ENCODE peak calls at places on chromosome 2, in four cellular contexts. W is K562, D is A549, Y is GM12878. P is an unnamed sample.

GRCh38 chr2:170314744-170315447 is 136.9 kb downstream of the MYO3B start:
- DNase-seq in W (no peak), D (no peak), Y (no peak), P (no peak)

GRCh38 chr2:146124741-146125140 is 1604.8 kb upstream of the ZEB2 start:
- DNase-seq in W (no peak), D (no peak), Y (no peak), P (no peak)

GRCh38 chr2:212970132-212970531 is 181.3 kb downstream of the IKZF2 start:
- DNase-seq in W (no peak), D (no peak), Y (no peak), P (no peak)

GRCh38 chr2:213451542-213452256 is 167.4 kb downstream of the SPAG16 start:
- DNase-seq in W (no peak), D (no peak), Y (no peak), P (no peak)

GRCh38 chr2:45452866-45453265 is 158.2 kb downstream of the SRBD1 start:
- DNase-seq in W (no peak), D (no peak), Y (no peak), P (no peak)

GRCh38 chr2:7826656-7827055 is 855.2 kb upstream of the ID2 start:
- DNase-seq in W (no peak), D (no peak), Y (no peak), P (no peak)

GRCh38 chr2:177391822-177392372 is 676 bp upstream of the AGPS start:
- DNase-seq in W (peak), D (no peak), Y (no peak), P (no peak)

GRCh38 chr2:72012886-72013574 is 134.6 kb downstream of the CYP26B1 start:
- DNase-seq in W (peak), D (no peak), Y (no peak), P (no peak)

GRCh38 chr2:177908182-177908581 is 164.4 kb downstream of the PDE11A start:
- DNase-seq in W (peak), D (no peak), Y (no peak), P (no peak)

GRCh38 chr2:142843731-142844130 is 33.7 kb upstream of the KYNU start:
- DNase-seq in W (no peak), D (no peak), Y (no peak), P (no peak)

GRCh38 chr2:37376421-37377186 is 32.2 kb downstream of the QPCT start:
- DNase-seq in W (no peak), D (no peak), Y (peak), P (no peak)

GRCh38 chr2:109623923-109624322 is 9.8 kb downstream of the SOWAHC start:
- DNase-seq in W (no peak), D (no peak), Y (no peak), P (no peak)

GRCh38 chr2:222864296-222864695 is 3.5 kb downstream of the ACSL3 start:
- DNase-seq in W (peak), D (no peak), Y (no peak), P (peak)

GRCh38 chr2:13193900-13194299 is 477.2 kb downstream of the TRIB2 start:
- DNase-seq in W (no peak), D (no peak), Y (peak), P (peak)

GRCh38 chr2:127593228-127594115 is 52.5 kb upstream of the GPR17 start:
- DNase-seq in W (no peak), D (no peak), Y (no peak), P (no peak)

GRCh38 chr2:24164416-24164973 is 10.4 kb upstream of the FAM228A start:
- DNase-seq in W (peak), D (peak), Y (peak), P (peak)

GRCh38 chr2:237693281-237694039 is 66.1 kb downstream of the LRRFIP1 start:
- DNase-seq in W (peak), D (peak), Y (no peak), P (peak)
- TF ChIP-seq CHD4 in W (no peak), D (no peak), Y (no peak), P (no peak)

GRCh38 chr2:70515938-70516337 is 37.7 kb downstream of the TGFA start:
- DNase-seq in W (no peak), D (no peak), Y (no peak), P (no peak)

GRCh38 chr2:70511986-70512729 is 41.5 kb downstream of the TGFA start:
- DNase-seq in W (no peak), D (no peak), Y (no peak), P (no peak)

GRCh38 chr2:70516596-70516995 is 37.0 kb downstream of the TGFA start:
- DNase-seq in W (no peak), D (peak), Y (peak), P (no peak)

GRCh38 chr2:70513751-70514150 is 39.9 kb downstream of the TGFA start:
- DNase-seq in W (no peak), D (no peak), Y (no peak), P (no peak)

DNA sequence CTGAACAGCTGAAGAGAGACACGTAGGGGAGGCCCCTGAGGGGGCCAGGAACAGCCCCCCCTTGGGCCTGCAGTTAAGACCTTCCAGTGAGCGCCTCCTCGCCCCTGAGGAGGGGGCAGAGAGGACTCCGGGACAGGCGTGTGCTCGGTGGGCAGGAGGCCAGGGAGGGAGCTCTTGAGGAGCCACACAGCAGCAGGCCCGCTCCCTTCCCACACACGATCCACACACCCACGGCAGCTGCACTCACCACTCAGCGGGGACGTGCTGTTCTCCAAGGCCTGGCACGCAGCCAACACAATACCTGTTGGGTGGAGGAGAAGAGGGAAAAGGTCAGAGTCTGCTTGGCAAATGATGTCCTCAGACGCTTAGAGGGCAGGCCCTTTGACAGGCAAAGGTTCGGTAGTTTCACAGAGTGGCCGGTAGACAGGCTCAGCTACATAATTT is 39.0 kb downstream of the TGFA start:
- DNase-seq in W (no peak), D (no peak), Y (no peak), P (peak)
- TF ChIP-seq CHD4 in W (no peak), D (no peak), Y (no peak), P (no peak)

GRCh38 chr2:103165836-103166235 is 404.0 kb downstream of the TMEM182 start:
- DNase-seq in W (no peak), D (no peak), Y (no peak), P (no peak)

GRCh38 chr2:103166406-103167324 is 404.8 kb downstream of the TMEM182 start:
- DNase-seq in W (no peak), D (no peak), Y (no peak), P (peak)

GRCh38 chr2:103167599-103167998 is 405.8 kb downstream of the TMEM182 start:
- DNase-seq in W (no peak), D (no peak), Y (no peak), P (no peak)

GRCh38 chr2:103159018-103159417 is 397.2 kb downstream of the TMEM182 start:
- DNase-seq in W (no peak), D (no peak), Y (no peak), P (no peak)

DNA sequence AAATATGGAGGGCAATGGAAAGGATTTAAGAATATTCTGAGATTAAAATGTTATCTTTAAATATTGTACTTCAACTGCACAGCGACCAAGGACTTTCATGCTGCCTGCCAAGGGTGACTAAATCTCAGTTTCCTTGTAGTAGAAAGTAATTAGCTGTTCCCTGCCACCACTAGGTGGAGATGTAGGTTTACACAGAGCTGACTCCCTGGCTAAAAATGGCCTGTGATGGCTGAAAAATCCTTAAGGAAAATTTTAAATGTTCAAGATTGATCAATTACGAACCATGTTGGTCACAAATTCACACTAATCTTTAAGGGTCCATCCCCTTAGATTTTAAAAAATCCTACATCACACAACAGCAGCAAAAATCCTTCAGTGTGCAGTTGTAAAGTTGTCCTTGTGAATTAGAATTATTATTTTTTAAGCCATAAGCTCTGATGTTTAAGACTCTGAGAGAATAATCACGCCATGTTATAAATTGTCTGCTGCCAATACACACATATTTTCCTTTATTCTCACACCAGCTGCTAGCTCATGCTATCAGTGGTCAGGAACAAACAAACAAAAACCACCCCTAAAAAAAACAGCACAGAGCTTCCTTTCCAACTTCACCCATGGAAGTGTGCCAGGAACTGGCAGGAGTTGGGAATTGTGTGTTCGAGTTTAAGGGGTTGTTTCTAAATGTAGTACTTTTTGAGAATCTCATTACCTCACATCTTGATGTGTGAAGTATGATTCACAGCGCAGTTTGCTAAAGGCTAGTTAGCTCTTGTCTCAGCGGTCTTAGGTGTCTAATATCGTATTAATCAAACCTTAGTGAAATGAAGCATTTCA is 399.8 kb downstream of the TMEM182 start:
- DNase-seq in W (peak), D (peak), Y (no peak), P (peak)
- TF ChIP-seq CHD4 in W (no peak), D (no peak), Y (no peak), P (no peak)

GRCh38 chr2:26555246-26556133 is 77.6 kb upstream of the OTOF start:
- DNase-seq in W (peak), D (peak), Y (no peak), P (peak)

GRCh38 chr2:26558271-26559043 is 80.5 kb upstream of the OTOF start:
- DNase-seq in W (no peak), D (no peak), Y (no peak), P (no peak)

GRCh38 chr2:26559044-26559405 is 81.1 kb upstream of the OTOF start:
- DNase-seq in W (no peak), D (no peak), Y (no peak), P (no peak)

GRCh38 chr2:26557244-26557925 is 79.5 kb upstream of the OTOF start:
- DNase-seq in W (no peak), D (no peak), Y (no peak), P (no peak)

DNA sequence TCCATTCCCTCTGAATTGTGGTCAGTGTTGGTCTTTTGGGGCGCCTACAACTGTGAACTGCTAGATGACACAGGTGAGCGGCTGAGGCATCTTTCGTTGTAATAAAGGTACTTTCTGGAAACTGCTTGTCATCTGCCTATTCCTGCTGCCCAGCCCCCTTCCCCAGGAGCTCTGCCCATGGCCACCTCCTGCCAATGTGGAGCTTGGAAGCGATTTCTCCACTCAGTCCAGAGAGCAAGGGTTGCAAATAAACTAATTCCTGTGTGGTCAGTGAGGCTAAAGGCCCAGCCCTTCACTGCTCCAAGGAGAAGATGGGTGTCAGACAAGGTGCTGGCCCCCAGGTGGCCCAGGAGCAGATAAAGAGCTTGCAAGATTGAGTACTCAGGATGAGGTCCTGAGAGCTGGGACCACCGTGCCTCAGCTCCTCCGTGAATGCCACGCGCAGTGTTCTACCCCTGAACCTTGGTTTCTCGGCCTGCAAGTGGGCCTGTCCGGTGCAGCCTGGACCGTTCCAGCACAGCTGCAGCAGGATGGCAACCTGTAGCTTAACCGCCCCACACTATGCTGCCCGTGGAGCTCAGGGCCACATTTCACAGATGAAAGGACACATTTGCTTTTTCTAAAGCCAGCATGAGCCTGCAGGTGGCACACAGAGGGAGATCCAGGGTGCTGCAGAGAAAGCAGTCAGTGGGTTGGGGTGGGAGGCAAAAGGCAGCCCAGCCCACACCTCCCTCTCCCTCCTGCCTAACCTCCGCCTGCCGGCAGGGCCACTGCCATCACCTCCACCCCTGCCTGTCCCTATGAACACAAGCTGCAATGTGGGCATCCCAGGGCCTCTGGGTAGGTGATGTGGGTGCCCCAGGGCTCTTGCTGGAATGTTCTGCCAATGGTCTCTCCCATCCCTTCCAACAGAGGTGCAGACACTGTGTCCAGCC is 78.7 kb upstream of the OTOF start:
- DNase-seq in W (no peak), D (no peak), Y (no peak), P (no peak)
- TF ChIP-seq CHD4 in W (no peak), D (no peak), Y (no peak), P (no peak)

GRCh38 chr2:197254776-197255521 is 55.6 kb downstream of the ANKRD44 start:
- DNase-seq in W (no peak), D (no peak), Y (no peak), P (no peak)
- TF ChIP-seq CHD4 in W (no peak), D (no peak), Y (no peak), P (no peak)

GRCh38 chr2:62286089-62286785 is 90.3 kb downstream of the B3GNT2 start:
- DNase-seq in W (no peak), D (no peak), Y (no peak), P (no peak)

GRCh38 chr2:62287335-62287734 is 91.4 kb downstream of the B3GNT2 start:
- DNase-seq in W (no peak), D (no peak), Y (no peak), P (no peak)

GRCh38 chr2:62284980-62285379 is 89.1 kb downstream of the B3GNT2 start:
- DNase-seq in W (no peak), D (no peak), Y (no peak), P (no peak)

GRCh38 chr2:62291052-62291451 is 95.1 kb downstream of the B3GNT2 start:
- DNase-seq in W (no peak), D (no peak), Y (no peak), P (no peak)

DNA sequence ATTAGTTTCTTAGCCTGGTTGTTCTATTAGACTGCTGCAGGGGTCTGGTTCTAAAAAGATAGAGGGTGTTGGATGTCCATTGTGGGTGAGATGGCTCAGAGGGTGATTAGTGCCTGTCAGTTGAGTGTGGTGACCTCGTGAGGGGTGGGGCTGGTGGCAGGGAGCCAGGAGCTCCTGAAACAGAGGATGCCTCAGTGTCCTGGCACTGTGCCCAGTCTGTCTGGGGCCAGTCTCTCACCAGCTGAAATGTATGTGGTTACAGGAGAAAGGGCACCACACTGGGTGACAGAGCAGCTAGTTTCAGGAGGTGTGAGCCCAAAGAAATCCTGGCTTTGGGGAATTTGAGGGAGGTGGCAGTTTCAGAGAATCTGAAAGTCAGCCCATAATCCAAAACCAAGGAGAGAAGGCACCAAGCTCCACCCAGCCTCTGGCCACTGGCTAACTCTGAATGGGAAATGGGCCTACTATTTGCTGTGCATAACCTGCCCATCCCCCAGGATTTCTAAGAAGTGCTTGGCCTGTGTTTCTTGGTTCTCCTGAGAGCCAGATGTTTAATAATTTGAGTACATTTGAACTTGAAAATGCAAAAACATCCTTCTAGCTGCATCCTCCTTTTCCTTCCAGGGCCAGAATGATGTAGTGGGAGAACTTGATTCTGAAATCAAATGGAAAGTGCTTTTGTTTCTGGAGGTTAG is 92.1 kb downstream of the B3GNT2 start:
- DNase-seq in W (peak), D (no peak), Y (peak), P (peak)
- TF ChIP-seq CHD4 in W (no peak), D (no peak), Y (no peak), P (no peak)

GRCh38 chr2:207438414-207439126 is 91.2 kb upstream of the CREB1 start:
- DNase-seq in W (no peak), D (no peak), Y (no peak), P (no peak)

GRCh38 chr2:207434903-207435302 is 94.9 kb upstream of the CREB1 start:
- DNase-seq in W (no peak), D (no peak), Y (no peak), P (no peak)

GRCh38 chr2:207434288-207434687 is 95.5 kb upstream of the CREB1 start:
- DNase-seq in W (no peak), D (no peak), Y (no peak), P (no peak)

GRCh38 chr2:207437136-207437856 is 92.5 kb upstream of the CREB1 start:
- DNase-seq in W (no peak), D (no peak), Y (no peak), P (no peak)

GRCh38 chr2:207437857-207438166 is 92.0 kb upstream of the CREB1 start:
- DNase-seq in W (no peak), D (no peak), Y (no peak), P (no peak)
- TF ChIP-seq CHD4 in W (no peak), D (no peak), Y (no peak), P (no peak)

DNA sequence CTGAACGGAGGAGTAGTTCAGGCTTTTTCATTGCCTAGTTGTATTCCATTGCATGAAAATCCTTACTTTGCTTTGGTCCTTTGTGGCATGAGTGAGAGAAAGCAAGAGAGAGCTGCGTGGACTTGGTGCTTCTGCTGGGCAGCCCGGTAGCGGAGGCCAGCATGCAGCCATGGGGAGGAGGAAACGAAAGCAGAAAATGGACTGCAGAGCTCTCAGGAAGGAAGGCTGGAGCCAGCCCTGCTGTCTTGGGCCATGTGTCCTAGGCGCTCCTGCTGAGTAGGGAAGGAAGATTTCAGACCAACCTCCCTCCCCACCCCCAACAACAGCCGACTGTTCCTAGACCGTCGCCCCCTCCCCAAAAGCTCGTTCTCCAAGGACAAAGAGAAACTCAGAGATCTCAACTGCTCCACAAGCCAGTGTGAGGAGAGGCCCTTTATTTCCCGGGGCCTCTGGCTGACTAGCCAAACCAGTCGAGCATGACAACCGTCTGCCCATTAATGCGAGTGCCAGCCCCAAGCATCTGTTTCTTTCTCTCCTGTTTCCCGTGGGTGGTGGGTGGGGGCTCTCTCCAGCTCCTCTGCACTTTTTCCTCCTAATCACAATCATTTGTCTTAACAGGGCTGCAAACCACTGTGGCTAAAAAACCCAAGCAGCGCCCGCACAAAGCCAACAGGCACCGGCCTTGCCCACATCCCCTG is 66.8 kb upstream of the FZD7 start:
- DNase-seq in W (no peak), D (no peak), Y (no peak), P (no peak)
- TF ChIP-seq CHD4 in W (no peak), D (no peak), Y (no peak), P (no peak)

GRCh38 chr2:238667008-238667407 is 180.9 kb upstream of the TWIST2 start:
- DNase-seq in W (no peak), D (no peak), Y (no peak), P (no peak)
- TF ChIP-seq CHD4 in W (no peak), D (no peak), Y (no peak), P (no peak)

GRCh38 chr2:221254281-221254680 is 317.8 kb downstream of the EPHA4 start:
- DNase-seq in W (no peak), D (no peak), Y (no peak), P (no peak)
- TF ChIP-seq CHD4 in W (no peak), D (no peak), Y (no peak), P (no peak)